ENCODE peak calls at places on chromosomes 6 and 20, in nine cellular contexts. T, W, D, N, G, K, J, R and O are unnamed samples.

GRCh38 chr6:116556065-116556464 is 2.5 kb downstream of the CALHM4 start:
- DNase-seq in T (peak; percentile 52), W (no peak), D (no peak), N (no peak), G (no peak), K (no peak), J (no peak), R (peak; percentile 15), O (no peak)

GRCh38 chr6:158536084-158536890 is 23.6 kb upstream of the TMEM181 start:
- DNase-seq in T (peak; percentile 69), W (peak; percentile 72), D (no peak), N (peak; percentile 64), G (peak; percentile 44), K (peak; percentile 66), J (peak; percentile 55), R (peak; percentile 72), O (no peak)

GRCh38 chr6:158911746-158912158 is 88.2 kb downstream of the RSPH3 start:
- DNase-seq in T (peak; percentile 43), W (no peak), D (no peak), N (no peak), G (no peak), K (no peak), J (no peak), R (peak; percentile 22), O (peak; percentile 37)

GRCh38 chr6:130322673-130323268 is 43.0 kb upstream of the TMEM200A start:
- DNase-seq in T (peak; percentile 68), W (no peak), D (peak; percentile 31), N (no peak), G (peak; percentile 16), K (no peak), J (peak; percentile 33), R (peak; percentile 68), O (peak; percentile 34)

GRCh38 chr20:24379116-24379927 is 90.1 kb upstream of the SYNDIG1 start:
- DNase-seq in T (peak; percentile 34), W (peak; percentile 24), D (no peak), N (no peak), G (no peak), K (peak; percentile 39), J (peak; percentile 33), R (no peak), O (no peak)

GRCh38 chr20:59141818-59142581 is 21.6 kb upstream of the ZNF831 start:
- DNase-seq in T (peak; percentile 7), W (no peak), D (no peak), N (no peak), G (no peak), K (no peak), J (no peak), R (peak; percentile 55), O (no peak)

GRCh38 chr20:4064118-4064962 is 49.0 kb upstream of the RNF24 start:
- DNase-seq in T (peak; percentile 68), W (peak; percentile 94), D (peak; percentile 59), N (peak; percentile 64), G (no peak), K (peak; percentile 95), J (peak; percentile 97), R (peak; percentile 98), O (no peak)

GRCh38 chr20:33812673-33813462 is 1.7 kb downstream of the CHMP4B start:
- DNase-seq in T (peak; percentile 37), W (no peak), D (no peak), N (peak; percentile 42), G (no peak), K (no peak), J (no peak), R (peak; percentile 28), O (no peak)

GRCh38 chr6:158758464-158758863 is 60.7 kb downstream of the EZR start:
- DNase-seq in T (no peak), W (no peak), D (no peak), N (no peak), G (no peak), K (no peak), J (no peak), R (no peak), O (no peak)

GRCh38 chr6:82906951-82907350 is 158.7 kb downstream of the UBE3D start:
- DNase-seq in T (peak; percentile 64), W (no peak), D (no peak), N (no peak), G (peak; percentile 21), K (no peak), J (no peak), R (peak; percentile 70), O (no peak)

GRCh38 chr6:150025201-150025917 is at the start of gene RAET1L:
- DNase-seq in T (peak; percentile 92), W (peak; percentile 31), D (peak; percentile 63), N (peak; percentile 50), G (no peak), K (no peak), J (peak; percentile 35), R (peak; percentile 89), O (no peak)

GRCh38 chr6:153048631-153049030 is 46.1 kb upstream of the MTRF1L start:
- DNase-seq in T (peak; percentile 89), W (no peak), D (peak; percentile 77), N (no peak), G (no peak), K (no peak), J (no peak), R (peak; percentile 85), O (no peak)
- TF ChIP-seq CTCF in T (no peak), W (no peak), D (no peak), N (no peak), G (no peak), K (no peak), J (no peak), R (no peak), O (no peak)

GRCh38 chr20:62498874-62499273 is 23.1 kb upstream of the GATA5 start:
- DNase-seq in T (no peak), W (no peak), D (no peak), N (no peak), G (no peak), K (no peak), J (no peak), R (no peak), O (no peak)
- H3K4me3 ChIP-seq in T (no peak overlapping the region), W (no peak overlapping the region), D (no peak overlapping the region), N (no peak overlapping the region), G (no peak overlapping the region), K (no peak overlapping the region), J (no peak overlapping the region), R (no peak overlapping the region), O (no peak overlapping the region)

DNA sequence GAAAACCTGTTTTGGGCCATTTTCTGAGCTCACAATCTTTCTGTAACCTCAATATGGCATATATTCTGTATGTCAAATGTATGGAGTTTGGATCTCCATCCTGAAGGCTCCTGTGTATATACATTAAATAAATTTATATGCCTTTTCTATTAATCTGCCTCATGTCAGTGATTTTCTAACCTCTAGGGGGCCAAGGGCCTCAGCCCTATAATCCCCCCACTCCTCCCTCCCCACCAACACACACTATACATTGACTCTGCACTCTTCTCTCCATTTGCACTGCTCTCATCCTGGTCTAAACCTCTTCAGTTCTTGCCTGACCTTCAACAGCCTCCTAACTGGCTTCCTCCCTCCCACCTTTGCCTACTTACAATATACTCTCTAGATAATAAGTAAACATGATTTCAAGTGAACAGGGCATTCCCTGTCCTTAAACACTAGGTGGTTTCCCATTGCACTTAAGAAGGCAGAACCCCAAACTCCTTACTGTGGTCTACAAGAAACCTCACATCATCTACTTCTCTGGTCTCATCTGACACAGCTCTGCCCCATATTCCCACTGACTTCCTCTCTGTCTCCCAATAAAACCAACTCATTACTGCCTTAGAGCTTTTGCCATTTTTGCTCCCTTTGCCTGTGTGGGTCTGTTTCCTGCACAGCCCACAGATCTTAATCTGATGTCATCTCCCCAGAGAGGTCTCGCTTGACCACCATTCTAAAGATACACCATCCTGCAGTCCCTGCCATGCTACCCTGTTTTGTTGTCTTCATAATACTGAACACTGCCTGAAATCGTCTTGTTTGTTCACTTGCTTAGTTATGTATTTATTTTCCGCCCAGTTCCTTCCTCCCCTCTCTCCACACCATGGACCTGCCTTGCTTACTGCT is 213.7 kb downstream of the SYNE1 start:
- DNase-seq in T (no peak), W (no peak), D (no peak), N (no peak), G (no peak), K (no peak), J (no peak), R (no peak), O (no peak)
- TF ChIP-seq CTCF in T (no peak), W (no peak), D (no peak), N (no peak), G (no peak), K (no peak), J (no peak), R (no peak), O (peak; percentile 14)

DNA sequence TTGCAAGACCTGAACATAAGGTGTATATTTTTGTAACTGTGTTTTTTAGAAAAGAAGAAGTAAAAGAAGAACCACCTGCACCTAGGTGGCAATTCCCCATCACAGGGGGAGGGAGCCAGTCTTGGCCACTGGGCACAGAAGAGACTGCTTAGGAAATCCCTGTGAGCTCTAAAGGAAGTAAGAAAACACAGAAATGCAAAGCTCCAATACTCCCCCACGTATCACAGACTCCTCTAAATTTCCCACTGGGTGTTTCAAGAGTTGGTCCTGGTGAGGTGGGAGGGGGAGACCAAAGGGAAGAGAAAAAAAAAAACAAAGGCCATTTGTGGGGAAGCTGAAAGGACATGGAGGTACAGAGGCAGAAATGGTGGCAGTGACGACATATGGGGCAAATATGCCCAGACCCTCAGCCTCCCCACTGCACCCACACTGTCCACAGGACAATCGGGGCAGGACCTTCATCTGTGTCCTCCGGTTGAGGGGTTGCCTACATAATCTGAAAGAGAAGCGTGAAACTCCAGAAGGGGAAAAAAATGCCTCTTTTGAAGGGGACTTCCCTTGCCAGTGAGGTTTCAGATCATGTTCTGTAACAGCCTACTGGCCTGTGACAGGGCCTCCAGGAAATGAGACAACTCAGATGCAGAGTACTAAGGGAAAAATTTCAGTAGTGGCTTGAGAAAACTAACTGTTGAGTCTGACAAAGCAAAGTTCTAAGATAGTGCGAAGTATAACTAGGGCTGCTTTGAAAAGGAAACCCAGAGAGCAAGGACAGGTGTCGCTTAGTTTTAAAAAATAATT is 226.2 kb upstream of the MARCKS start:
- DNase-seq in T (peak; percentile 79), W (no peak), D (no peak), N (no peak), G (no peak), K (no peak), J (no peak), R (peak; percentile 16), O (peak; percentile 94)
- H3K4me3 ChIP-seq in T (no peak overlapping the region), W (no peak overlapping the region), D (no peak overlapping the region), N (no peak overlapping the region), G (no peak overlapping the region), K (no peak overlapping the region), J (no peak overlapping the region), R (no peak overlapping the region), O (peak overlapping the region; percentile 54)

DNA sequence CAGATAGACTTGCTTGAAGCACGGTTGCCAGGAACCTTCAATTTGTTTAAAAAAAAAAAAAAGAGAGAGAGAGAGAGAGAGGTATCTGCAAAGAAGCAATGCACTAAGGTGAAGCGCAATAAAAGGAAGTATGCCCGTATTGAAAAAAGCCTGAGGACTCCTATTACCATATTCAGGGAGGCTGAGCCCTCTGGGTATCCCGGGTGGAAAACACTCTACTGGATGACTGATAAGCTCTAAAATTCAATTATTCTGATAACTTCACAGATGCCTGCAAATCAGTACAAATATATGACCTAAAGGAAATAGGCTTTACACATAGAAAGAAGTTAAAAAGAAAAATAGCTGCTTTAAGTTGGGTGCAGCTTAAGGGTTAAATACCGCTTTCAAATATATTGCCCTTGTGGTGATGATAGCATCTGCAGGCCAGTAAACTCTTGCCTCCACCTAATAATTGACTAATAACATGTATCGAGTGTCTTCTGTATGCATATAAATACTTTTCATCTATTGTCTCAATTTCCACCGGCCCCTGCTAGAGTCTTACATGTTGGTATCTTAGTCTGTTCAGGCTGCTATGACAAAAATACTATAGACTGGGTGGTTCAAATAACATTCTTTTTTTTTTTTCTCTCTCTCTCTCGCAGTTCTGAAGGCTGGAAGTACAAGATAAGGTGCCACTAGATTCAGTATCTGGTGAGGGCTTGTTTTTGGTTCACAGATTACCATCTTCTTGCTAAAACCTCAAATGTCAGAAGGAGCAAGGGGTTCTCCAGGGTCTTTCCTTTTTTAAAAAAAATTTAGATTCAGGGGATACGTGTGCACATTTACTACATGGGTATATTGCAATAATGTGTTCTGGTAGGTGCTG is 187.4 kb upstream of the JARID2 start:
- DNase-seq in T (no peak), W (no peak), D (no peak), N (no peak), G (no peak), K (no peak), J (no peak), R (no peak), O (no peak)
- TF ChIP-seq CTCF in T (no peak), W (no peak), D (no peak), N (no peak), G (no peak), K (no peak), J (no peak), R (no peak), O (no peak)